ENCODE peak calls at places on chromosome 6, in six cellular contexts. S is brain microvascular endothelial cell, N is PC-3, V is fibroblast of lung, B is GM23338, K is ovary. H is an unnamed sample.

GRCh38 chr6:55776131-55776530 is 99.3 kb downstream of the BMP5 start:
- DNase-seq in S (no peak), K (no peak), B (no peak), N (no peak), V (peak), H (peak)

GRCh38 chr6:16273266-16273665 is 34.9 kb downstream of the GMPR start:
- DNase-seq in S (peak), B (no peak), N (peak), K (no peak), V (peak), H (peak)

GRCh38 chr6:56913276-56914138 is 41.4 kb upstream of the BEND6 start:
- DNase-seq in S (no peak), K (no peak), N (no peak), V (peak), B (no peak), H (no peak)

GRCh38 chr6:159008656-159009288 is 8.8 kb upstream of the RSPH3 start:
- DNase-seq in B (peak), V (peak), N (peak), K (no peak), S (no peak), H (peak)

GRCh38 chr6:169386431-169387057 is 132.9 kb upstream of the THBS2 start:
- DNase-seq in B (no peak), K (peak), N (no peak), V (no peak), S (peak), H (no peak)

GRCh38 chr6:46215777-46216176 is 45.0 kb upstream of the ENPP5 start:
- DNase-seq in V (no peak), K (no peak), N (no peak), B (no peak), S (no peak), H (no peak)

GRCh38 chr6:160634706-160635105 is 29.4 kb downstream of the LPA start:
- DNase-seq in N (no peak), S (no peak), B (no peak), K (no peak), V (no peak), H (no peak)

GRCh38 chr6:6224933-6225486 is 95.5 kb downstream of the F13A1 start:
- DNase-seq in K (no peak), V (no peak), N (peak), S (no peak), B (no peak), H (no peak)

GRCh38 chr6:20931093-20931492 is 396.8 kb downstream of the CDKAL1 start:
- DNase-seq in V (no peak), B (no peak), S (no peak), K (no peak), N (no peak), H (peak)

GRCh38 chr6:104613416-104614001 is 246.2 kb downstream of the HACE1 start:
- DNase-seq in B (peak), N (no peak), V (peak), K (no peak), S (peak), H (no peak)

GRCh38 chr6:4191271-4191721 is 55.9 kb upstream of the ECI2 start:
- DNase-seq in B (no peak), S (no peak), V (no peak), K (no peak), N (no peak), H (no peak)

GRCh38 chr6:161233986-161234620 is 39.8 kb downstream of the AGPAT4 start:
- DNase-seq in S (peak), N (peak), V (peak), K (peak), B (no peak), H (peak)

GRCh38 chr6:158313989-158314388 is 1.7 kb downstream of the TULP4 start:
- DNase-seq in K (no peak), V (no peak), B (peak), N (no peak), S (no peak), H (no peak)

GRCh38 chr6:7087066-7087465 is 20.7 kb upstream of the RREB1 start:
- DNase-seq in B (peak), V (peak), N (no peak), K (no peak), S (no peak), H (no peak)

GRCh38 chr6:29537714-29538403 is 21.7 kb downstream of the UBD start:
- DNase-seq in V (no peak), N (peak), S (no peak), K (no peak), B (no peak), H (no peak)

GRCh38 chr6:137217801-137218472 is 1.2 kb downstream of the IFNGR1 start:
- DNase-seq in V (peak), S (no peak), B (no peak), N (peak), K (no peak), H (peak)

GRCh38 chr6:133774356-133774755 is 114.6 kb upstream of the TCF21 start:
- DNase-seq in N (peak), B (no peak), K (no peak), V (peak), S (peak), H (no peak)

GRCh38 chr6:2441881-2442475 is 196.6 kb upstream of the GMDS start:
- DNase-seq in V (no peak), K (no peak), B (no peak), N (peak), S (no peak), H (peak)

GRCh38 chr6:109507490-109508072 is 24.6 kb upstream of the ZBTB24 start:
- DNase-seq in N (no peak), V (no peak), S (no peak), B (no peak), K (no peak), H (no peak)

GRCh38 chr6:74899416-74899815 is 306.4 kb downstream of the COL12A1 start:
- DNase-seq in K (no peak), B (peak), V (peak), N (peak), S (peak), H (no peak)

GRCh38 chr6:170000071-170000843 is 248.8 kb downstream of the ERMARD start:
- DNase-seq in B (no peak), S (no peak), N (no peak), K (no peak), V (no peak), H (no peak)

GRCh38 chr6:136108591-136108990 is 141.5 kb downstream of the MTFR2 start:
- DNase-seq in V (peak), N (no peak), S (no peak), B (no peak), K (no peak), H (no peak)

GRCh38 chr6:86978251-86978650 is 40.9 kb downstream of the HTR1E start:
- DNase-seq in B (no peak), N (no peak), S (no peak), V (no peak), K (no peak), H (no peak)

GRCh38 chr6:79993012-79993910 is 11.2 kb upstream of the TTK start:
- DNase-seq in V (no peak), K (no peak), B (peak), S (no peak), N (no peak), H (no peak)

GRCh38 chr6:79168695-79168980 is 65.8 kb downstream of the HMGN3 start:
- DNase-seq in B (no peak), S (peak), V (peak), N (no peak), K (no peak), H (no peak)

GRCh38 chr6:113160716-113161115 is 696.4 kb upstream of the MARCKS start:
- DNase-seq in K (no peak), B (no peak), S (no peak), V (no peak), N (no peak), H (no peak)

GRCh38 chr6:121884621-121885020 is 449.2 kb downstream of the GJA1 start:
- DNase-seq in V (no peak), K (no peak), N (no peak), B (no peak), S (no peak), H (no peak)

GRCh38 chr6:41588083-41588482 is 41.9 kb downstream of the FOXP4 start:
- DNase-seq in S (no peak), V (no peak), K (no peak), B (no peak), N (no peak), H (no peak)

GRCh38 chr6:154602296-154602695 is 91.8 kb upstream of the CNKSR3 start:
- DNase-seq in N (no peak), V (peak), S (no peak), B (no peak), K (no peak), H (no peak)

GRCh38 chr6:56718236-56718635 is 75.5 kb upstream of the DST start:
- DNase-seq in V (no peak), N (no peak), B (no peak), S (no peak), K (no peak), H (no peak)

GRCh38 chr6:25010917-25011625 is 75.3 kb upstream of the RIPOR2 start:
- DNase-seq in N (peak), V (peak), K (no peak), B (no peak), S (peak), H (no peak)
- TF ChIP-seq CTCF in N (no peak), V (no peak), K (no peak), B (no peak), S (no peak), H (no peak)

GRCh38 chr6:259901-260508 is 32.3 kb upstream of the DUSP22 start:
- DNase-seq in S (no peak), K (no peak), V (no peak), N (no peak), B (no peak), H (no peak)
- H3K27ac ChIP-seq in S (no peak), K (no peak), V (no peak), N (no peak), B (no peak), H (no peak)

GRCh38 chr6:36836091-36836770 is 3.0 kb downstream of the CPNE5 start:
- DNase-seq in S (no peak), N (no peak), B (no peak), K (no peak), V (no peak), H (no peak)
- TF ChIP-seq CTCF in S (peak), N (no peak), B (no peak), K (no peak), V (no peak), H (no peak)

GRCh38 chr6:39342692-39343460 is 20.4 kb upstream of the KCNK16 start:
- DNase-seq in N (no peak), S (no peak), V (no peak), K (peak), B (no peak), H (no peak)
- H3K27ac ChIP-seq in N (no peak), S (no peak), V (no peak), K (no peak), B (no peak), H (no peak)

GRCh38 chr6:31363809-31364208 is 6.8 kb upstream of the HLA-B start:
- DNase-seq in N (no peak), K (no peak), B (no peak), V (no peak), S (no peak), H (no peak)

GRCh38 chr6:31366693-31367470 is 9.9 kb upstream of the HLA-B start:
- DNase-seq in S (peak), K (peak), B (peak), V (peak), N (peak), H (peak)

GRCh38 chr6:31362751-31363150 is 5.8 kb upstream of the HLA-B start:
- DNase-seq in S (no peak), B (no peak), N (no peak), V (no peak), K (no peak), H (no peak)

GRCh38 chr6:31365864-31366263 is 8.9 kb upstream of the HLA-B start:
- DNase-seq in V (no peak), S (no peak), K (no peak), B (no peak), N (no peak), H (no peak)

DNA sequence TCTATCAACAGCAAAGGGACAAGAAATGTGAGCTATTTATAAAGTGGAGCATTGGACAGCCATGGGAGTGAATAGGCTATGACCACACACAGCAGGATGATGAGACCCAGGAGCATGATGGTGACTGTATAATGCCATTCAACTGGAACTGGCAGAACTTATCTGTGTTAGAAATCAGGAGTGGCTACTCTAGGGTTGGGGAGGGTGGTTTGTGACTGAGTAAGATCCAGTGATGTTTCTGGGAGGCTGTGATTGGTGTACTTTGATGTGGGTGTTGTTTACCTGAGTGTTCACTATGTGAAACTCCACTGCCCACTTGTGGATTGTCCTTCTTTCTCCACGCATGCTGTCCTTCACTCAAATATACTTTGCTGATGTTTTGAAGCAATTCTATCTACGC is 11.5 kb upstream of the HLA-B start:
- DNase-seq in S (no peak), V (no peak), N (no peak), K (no peak), B (no peak), H (no peak)
- TF ChIP-seq CTCF in S (no peak), V (no peak), N (no peak), K (no peak), B (no peak), H (no peak)

H was measured in hepatocyte.